ENCODE peak calls at places on chromosomes 6 and 20, in five cellular contexts. One of them, this sample, is unnamed.

GRCh38 chr6:13268914-13269532 is 59.3 kb downstream of the TBC1D7 start:
- DNase-seq in stomach: no peak
- DNase-seq in suprapubic skin: no peak
- DNase-seq in transverse colon: no peak
- DNase-seq in K562: no peak
- DNase-seq in this sample: no peak

GRCh38 chr20:5833309-5833941 is 83.2 kb downstream of the SHLD1 start:
- DNase-seq in stomach: no peak
- DNase-seq in transverse colon: no peak
- DNase-seq in suprapubic skin: no peak
- DNase-seq in K562: no peak
- DNase-seq in this sample: no peak

GRCh38 chr6:96450082-96450759 is 71.4 kb upstream of the UFL1 start:
- DNase-seq in K562: no peak
- DNase-seq in stomach: no peak
- DNase-seq in transverse colon: peak
- DNase-seq in suprapubic skin: no peak
- DNase-seq in this sample: no peak

GRCh38 chr6:158353851-158354508 is 41.7 kb downstream of the TULP4 start:
- DNase-seq in transverse colon: no peak
- DNase-seq in K562: no peak
- DNase-seq in stomach: no peak
- DNase-seq in suprapubic skin: no peak
- DNase-seq in this sample: no peak

GRCh38 chr6:160971151-160971550 is 20.4 kb upstream of the MAP3K4 start:
- DNase-seq in K562: no peak
- DNase-seq in suprapubic skin: no peak
- DNase-seq in transverse colon: no peak
- DNase-seq in stomach: no peak
- DNase-seq in this sample: no peak

GRCh38 chr6:154306696-154307095 is 49.9 kb downstream of the IPCEF1 start:
- DNase-seq in transverse colon: no peak
- DNase-seq in K562: no peak
- DNase-seq in suprapubic skin: no peak
- DNase-seq in stomach: no peak
- DNase-seq in this sample: no peak

GRCh38 chr20:9218412-9219001 is 149.6 kb downstream of the PLCB4 start:
- DNase-seq in stomach: no peak
- DNase-seq in transverse colon: no peak
- DNase-seq in suprapubic skin: no peak
- DNase-seq in K562: peak
- DNase-seq in this sample: no peak

GRCh38 chr20:33647603-33648395 is 14.3 kb upstream of the C20orf144 start:
- DNase-seq in transverse colon: no peak
- DNase-seq in suprapubic skin: peak
- DNase-seq in K562: no peak
- DNase-seq in stomach: peak
- DNase-seq in this sample: peak

GRCh38 chr6:164455835-164456234 is 853.6 kb downstream of the C6orf118 start:
- DNase-seq in stomach: no peak
- DNase-seq in K562: no peak
- DNase-seq in suprapubic skin: no peak
- DNase-seq in transverse colon: no peak
- DNase-seq in this sample: no peak

GRCh38 chr6:44128020-44128917 is 915 bp downstream of the TMEM63B start:
- DNase-seq in stomach: peak
- DNase-seq in K562: peak
- DNase-seq in transverse colon: peak
- DNase-seq in suprapubic skin: no peak
- DNase-seq in this sample: peak

GRCh38 chr6:49772296-49772695 is 14.8 kb downstream of the PGK2 start:
- DNase-seq in suprapubic skin: no peak
- DNase-seq in transverse colon: no peak
- DNase-seq in K562: peak
- DNase-seq in stomach: no peak
- DNase-seq in this sample: no peak

GRCh38 chr6:106257195-106257594 is 68.4 kb downstream of the ATG5 start:
- DNase-seq in suprapubic skin: no peak
- DNase-seq in stomach: no peak
- DNase-seq in K562: no peak
- DNase-seq in transverse colon: no peak
- DNase-seq in this sample: no peak

GRCh38 chr20:38658879-38659612 is 57.4 kb downstream of the ARHGAP40 start:
- DNase-seq in transverse colon: no peak
- DNase-seq in stomach: no peak
- DNase-seq in K562: peak
- DNase-seq in suprapubic skin: no peak
- DNase-seq in this sample: no peak

GRCh38 chr6:118319890-118320289 is 228.2 kb upstream of the PLN start:
- DNase-seq in suprapubic skin: no peak
- DNase-seq in transverse colon: no peak
- DNase-seq in stomach: no peak
- DNase-seq in K562: no peak
- DNase-seq in this sample: no peak

GRCh38 chr6:163773646-163774045 is 359.1 kb downstream of the QKI start:
- DNase-seq in transverse colon: no peak
- DNase-seq in suprapubic skin: no peak
- DNase-seq in K562: no peak
- DNase-seq in stomach: no peak
- DNase-seq in this sample: no peak

GRCh38 chr6:92777146-92777740 is 642.1 kb downstream of the EPHA7 start:
- DNase-seq in K562: no peak
- DNase-seq in stomach: no peak
- DNase-seq in transverse colon: no peak
- DNase-seq in suprapubic skin: no peak
- DNase-seq in this sample: no peak

GRCh38 chr6:4935981-4936680 is 67.7 kb downstream of the RPP40 start:
- DNase-seq in suprapubic skin: no peak
- DNase-seq in stomach: no peak
- DNase-seq in transverse colon: no peak
- DNase-seq in K562: no peak
- DNase-seq in this sample: no peak

GRCh38 chr20:62050166-62051120 is 15.2 kb downstream of the TAF4 start:
- DNase-seq in suprapubic skin: peak
- DNase-seq in transverse colon: no peak
- DNase-seq in stomach: no peak
- DNase-seq in K562: no peak
- DNase-seq in this sample: no peak

GRCh38 chr20:13355386-13355785 is 134.3 kb downstream of the ISM1 start:
- DNase-seq in stomach: no peak
- DNase-seq in transverse colon: no peak
- DNase-seq in K562: no peak
- DNase-seq in suprapubic skin: no peak
- DNase-seq in this sample: no peak

GRCh38 chr20:54156522-54156921 is 17.3 kb downstream of the CYP24A1 start:
- DNase-seq in K562: no peak
- DNase-seq in stomach: no peak
- DNase-seq in suprapubic skin: no peak
- DNase-seq in transverse colon: no peak
- DNase-seq in this sample: no peak

GRCh38 chr20:23835716-23836115 is 9.2 kb upstream of the CST2 start:
- DNase-seq in transverse colon: no peak
- DNase-seq in suprapubic skin: no peak
- DNase-seq in K562: no peak
- DNase-seq in stomach: no peak
- DNase-seq in this sample: no peak

GRCh38 chr6:906920-907319 is 214.0 kb upstream of the EXOC2 start:
- DNase-seq in transverse colon: no peak
- DNase-seq in suprapubic skin: no peak
- DNase-seq in stomach: no peak
- DNase-seq in K562: no peak
- DNase-seq in this sample: no peak

GRCh38 chr6:33317668-33318425 is at the start of gene ZBTB22:
- DNase-seq in suprapubic skin: peak
- DNase-seq in K562: peak
- DNase-seq in stomach: peak
- DNase-seq in transverse colon: peak
- DNase-seq in this sample: peak
- TF ChIP-seq POLR2AphosphoS5 in suprapubic skin: peak
- TF ChIP-seq POLR2AphosphoS5 in K562: peak
- TF ChIP-seq POLR2AphosphoS5 in stomach: peak
- TF ChIP-seq POLR2AphosphoS5 in transverse colon: peak
- TF ChIP-seq POLR2AphosphoS5 in this sample: peak

GRCh38 chr6:46923476-46923875 is 1.7 kb upstream of the ADGRF5 start:
- DNase-seq in transverse colon: no peak
- DNase-seq in stomach: no peak
- DNase-seq in suprapubic skin: no peak
- DNase-seq in K562: no peak
- DNase-seq in this sample: no peak
- TF ChIP-seq POLR2AphosphoS5 in transverse colon: no peak
- TF ChIP-seq POLR2AphosphoS5 in stomach: no peak
- TF ChIP-seq POLR2AphosphoS5 in suprapubic skin: no peak
- TF ChIP-seq POLR2AphosphoS5 in K562: no peak
- TF ChIP-seq POLR2AphosphoS5 in this sample: no peak

GRCh38 chr6:156776841-156777576 is at the start of gene ARID1B:
- DNase-seq in transverse colon: peak
- DNase-seq in suprapubic skin: peak
- DNase-seq in K562: peak
- DNase-seq in stomach: peak
- DNase-seq in this sample: peak

GRCh38 chr6:156775717-156776116 is 1.5 kb upstream of the ARID1B start:
- DNase-seq in suprapubic skin: no peak
- DNase-seq in K562: no peak
- DNase-seq in stomach: no peak
- DNase-seq in transverse colon: no peak
- DNase-seq in this sample: no peak

GRCh38 chr6:156774872-156775405 is 2.2 kb upstream of the ARID1B start:
- DNase-seq in K562: no peak
- DNase-seq in suprapubic skin: no peak
- DNase-seq in transverse colon: peak
- DNase-seq in stomach: no peak
- DNase-seq in this sample: peak

GRCh38 chr6:156777577-156777865 is 343 bp downstream of the ARID1B start:
- DNase-seq in stomach: no peak
- DNase-seq in suprapubic skin: no peak
- DNase-seq in K562: peak
- DNase-seq in transverse colon: no peak
- DNase-seq in this sample: no peak

DNA sequence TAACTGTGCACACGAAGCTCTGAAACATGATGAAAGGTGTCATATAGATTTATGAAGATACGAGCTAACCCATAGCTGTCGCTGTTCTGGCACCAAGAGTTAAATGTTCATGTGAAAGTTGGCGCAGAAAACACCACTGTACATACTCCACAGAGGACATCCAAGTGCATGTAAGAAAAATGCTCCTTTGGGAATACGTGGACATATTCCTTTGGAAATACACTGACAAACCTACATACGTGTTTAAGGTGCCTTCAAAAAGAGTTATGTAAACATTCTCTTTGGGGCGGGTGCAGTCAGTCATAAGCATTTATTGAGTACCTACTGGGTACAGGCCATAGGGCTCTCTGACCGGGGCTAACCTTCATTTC is 723 bp upstream of the ARID1B start:
- DNase-seq in suprapubic skin: no peak
- DNase-seq in transverse colon: no peak
- DNase-seq in K562: no peak
- DNase-seq in stomach: no peak
- DNase-seq in this sample: peak
- TF ChIP-seq POLR2AphosphoS5 in suprapubic skin: peak
- TF ChIP-seq POLR2AphosphoS5 in transverse colon: peak
- TF ChIP-seq POLR2AphosphoS5 in K562: no peak
- TF ChIP-seq POLR2AphosphoS5 in stomach: no peak
- TF ChIP-seq POLR2AphosphoS5 in this sample: peak

DNA sequence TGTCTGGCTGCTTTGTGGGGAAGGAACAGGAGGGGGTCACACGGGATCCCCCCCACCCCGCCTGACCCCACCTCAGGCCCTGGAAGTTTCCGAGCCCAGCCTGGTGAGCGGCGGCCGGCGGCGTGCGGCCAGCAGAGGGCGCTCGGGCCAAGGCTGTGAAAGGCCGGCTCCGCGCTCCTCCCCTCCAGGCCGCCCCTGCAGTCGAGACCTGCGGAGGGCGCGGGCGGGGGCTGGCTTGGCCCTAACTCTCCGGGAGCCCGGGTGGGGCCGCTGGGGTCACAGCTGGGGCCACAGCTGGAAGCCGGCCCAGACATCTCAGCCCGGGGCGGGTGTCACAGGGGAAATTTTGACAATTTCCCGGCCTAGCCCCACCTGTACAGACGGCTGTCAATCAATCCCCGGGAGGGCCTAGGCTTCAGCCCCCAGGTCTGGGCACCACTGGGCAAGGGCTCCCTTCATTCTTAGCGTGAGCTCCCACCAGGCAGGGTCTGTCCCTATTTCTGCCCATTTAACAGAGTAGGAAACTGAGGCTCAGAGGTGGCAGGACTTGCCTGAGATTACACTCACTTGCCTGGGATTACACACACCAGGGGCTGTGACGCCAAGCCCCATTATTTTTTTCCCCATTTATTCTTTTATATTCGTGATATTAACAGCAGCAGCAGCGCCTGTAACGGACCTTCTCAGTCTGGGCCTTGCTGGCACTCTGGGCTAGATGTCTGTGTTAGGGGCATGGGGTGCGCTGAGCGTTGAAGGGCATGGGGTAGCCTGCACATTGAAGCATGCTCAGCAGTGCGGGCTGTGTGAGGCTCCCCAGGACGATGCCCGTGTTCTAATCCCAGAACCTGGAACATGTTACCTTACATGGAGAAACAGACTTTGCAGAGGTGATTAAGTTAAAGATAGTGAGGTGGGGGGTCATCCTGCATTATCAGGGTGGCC is 23.0 kb downstream of the ZBP1 start:
- DNase-seq in transverse colon: peak
- DNase-seq in stomach: peak
- DNase-seq in suprapubic skin: no peak
- DNase-seq in K562: peak
- DNase-seq in this sample: peak
- TF ChIP-seq POLR2AphosphoS5 in transverse colon: no peak
- TF ChIP-seq POLR2AphosphoS5 in stomach: no peak
- TF ChIP-seq POLR2AphosphoS5 in suprapubic skin: no peak
- TF ChIP-seq POLR2AphosphoS5 in K562: no peak
- TF ChIP-seq POLR2AphosphoS5 in this sample: no peak

DNA sequence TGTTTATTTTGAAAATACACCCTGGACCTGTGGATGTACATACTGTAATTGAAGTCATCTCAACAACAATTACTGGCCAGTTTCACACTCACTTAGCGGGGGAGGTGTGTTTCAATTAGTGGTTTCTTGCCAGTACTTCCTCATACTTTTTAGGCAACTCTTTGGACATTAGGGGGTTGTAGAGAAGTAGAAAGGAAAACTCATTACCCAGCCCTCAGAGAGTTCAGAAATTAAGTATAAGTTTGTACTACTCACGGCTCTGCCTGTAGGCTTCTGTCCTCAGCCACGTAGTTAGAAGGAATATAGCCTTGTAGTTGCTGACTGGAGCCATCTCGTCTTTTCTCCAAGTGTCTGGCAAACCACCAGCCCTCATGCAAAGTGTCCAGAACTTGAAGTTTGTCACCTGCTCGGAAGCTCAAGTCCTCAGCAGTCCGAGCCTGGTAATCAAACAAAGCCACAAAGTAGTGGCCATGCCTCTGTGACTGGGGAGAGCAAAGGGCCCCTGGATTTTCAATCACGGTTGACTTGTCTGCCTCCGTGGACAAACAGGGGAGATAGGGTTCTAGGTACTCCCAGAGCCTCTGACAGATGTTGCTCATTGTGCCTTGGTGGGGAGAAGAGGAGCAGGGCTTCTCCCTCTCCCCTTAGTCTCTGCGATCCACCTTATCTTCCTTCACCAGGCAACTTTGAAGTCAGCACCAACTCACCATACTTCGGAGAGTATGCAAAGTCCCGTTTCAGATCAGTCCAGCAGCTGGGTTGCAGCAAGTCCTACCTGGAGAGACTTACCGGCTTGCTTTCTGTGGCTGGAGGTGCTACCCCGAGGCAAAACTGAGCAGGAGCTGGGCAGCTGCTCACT is 749 bp downstream of the FRK start:
- DNase-seq in transverse colon: peak
- DNase-seq in K562: peak
- DNase-seq in suprapubic skin: no peak
- DNase-seq in stomach: peak
- DNase-seq in this sample: peak
- TF ChIP-seq POLR2AphosphoS5 in transverse colon: peak
- TF ChIP-seq POLR2AphosphoS5 in K562: no peak
- TF ChIP-seq POLR2AphosphoS5 in suprapubic skin: no peak
- TF ChIP-seq POLR2AphosphoS5 in stomach: no peak
- TF ChIP-seq POLR2AphosphoS5 in this sample: peak